ENCODE peak calls at places on chromosome 17, in six cellular contexts. One of them, this sample, is unnamed.

GRCh38 chr17:75848523-75849303 is 4.5 kb upstream of the UNC13D start:
- DNase-seq in H9: peak; percentile 90
- DNase-seq in CD8-positive, alpha-beta T cell: peak; percentile 86
- DNase-seq in lung: peak; percentile 82
- DNase-seq in upper lobe of left lung: peak; percentile 81
- DNase-seq in CD8-positive, alpha-beta memory T cell: peak; percentile 68
- DNase-seq in this sample: peak; percentile 62

GRCh38 chr17:83109793-83110645 is 30.6 kb downstream of the METRNL start:
- DNase-seq in lung: peak; percentile 93
- DNase-seq in CD8-positive, alpha-beta memory T cell: no peak
- DNase-seq in H9: no peak
- DNase-seq in upper lobe of left lung: peak; percentile 93
- DNase-seq in CD8-positive, alpha-beta T cell: no peak
- DNase-seq in this sample: no peak

GRCh38 chr17:57518587-57519118 is 226.4 kb downstream of the CCDC182 start:
- DNase-seq in CD8-positive, alpha-beta memory T cell: no peak
- DNase-seq in CD8-positive, alpha-beta T cell: no peak
- DNase-seq in lung: no peak
- DNase-seq in H9: no peak
- DNase-seq in upper lobe of left lung: peak; percentile 30
- DNase-seq in this sample: no peak

GRCh38 chr17:38748329-38749221 is at the start of gene PCGF2:
- DNase-seq in CD8-positive, alpha-beta memory T cell: no peak
- DNase-seq in lung: peak; percentile 91
- DNase-seq in CD8-positive, alpha-beta T cell: no peak
- DNase-seq in upper lobe of left lung: peak; percentile 91
- DNase-seq in H9: peak; percentile 98
- DNase-seq in this sample: no peak

GRCh38 chr17:59357219-59357699 is 25.8 kb downstream of the YPEL2 start:
- DNase-seq in CD8-positive, alpha-beta T cell: no peak
- DNase-seq in upper lobe of left lung: no peak
- DNase-seq in H9: no peak
- DNase-seq in CD8-positive, alpha-beta memory T cell: no peak
- DNase-seq in lung: no peak
- DNase-seq in this sample: no peak

GRCh38 chr17:10021239-10021638 is 116.2 kb upstream of the RCVRN start:
- DNase-seq in H9: no peak
- DNase-seq in lung: peak; percentile 59
- DNase-seq in CD8-positive, alpha-beta memory T cell: no peak
- DNase-seq in upper lobe of left lung: peak; percentile 80
- DNase-seq in CD8-positive, alpha-beta T cell: no peak
- DNase-seq in this sample: no peak

GRCh38 chr17:58527949-58528348 is 13.5 kb upstream of the MTMR4 start:
- DNase-seq in CD8-positive, alpha-beta T cell: no peak
- DNase-seq in CD8-positive, alpha-beta memory T cell: no peak
- DNase-seq in H9: no peak
- DNase-seq in upper lobe of left lung: no peak
- DNase-seq in lung: no peak
- DNase-seq in this sample: no peak

GRCh38 chr17:42266918-42267766 is 9.0 kb downstream of the STAT5B start:
- DNase-seq in H9: no peak
- DNase-seq in upper lobe of left lung: peak; percentile 49
- DNase-seq in CD8-positive, alpha-beta T cell: no peak
- DNase-seq in lung: no peak
- DNase-seq in CD8-positive, alpha-beta memory T cell: peak; percentile 47
- DNase-seq in this sample: no peak

GRCh38 chr17:6421700-6422604 is 13.0 kb downstream of the AIPL1 start:
- DNase-seq in CD8-positive, alpha-beta memory T cell: peak; percentile 49
- DNase-seq in H9: peak; percentile 95
- DNase-seq in lung: peak; percentile 78
- DNase-seq in upper lobe of left lung: peak; percentile 74
- DNase-seq in CD8-positive, alpha-beta T cell: peak; percentile 83
- DNase-seq in this sample: peak; percentile 52

GRCh38 chr17:15928286-15928785 is 16.6 kb upstream of the ADORA2B start:
- DNase-seq in upper lobe of left lung: no peak
- DNase-seq in lung: no peak
- DNase-seq in CD8-positive, alpha-beta T cell: no peak
- DNase-seq in H9: no peak
- DNase-seq in CD8-positive, alpha-beta memory T cell: no peak
- DNase-seq in this sample: no peak

GRCh38 chr17:67180275-67180674 is 64.7 kb downstream of the HELZ start:
- DNase-seq in CD8-positive, alpha-beta memory T cell: no peak
- DNase-seq in H9: no peak
- DNase-seq in CD8-positive, alpha-beta T cell: no peak
- DNase-seq in lung: no peak
- DNase-seq in upper lobe of left lung: no peak
- DNase-seq in this sample: no peak

GRCh38 chr17:16419929-16420271 is 4.5 kb downstream of the TRPV2 start:
- DNase-seq in CD8-positive, alpha-beta memory T cell: no peak
- DNase-seq in upper lobe of left lung: no peak
- DNase-seq in H9: no peak
- DNase-seq in lung: no peak
- DNase-seq in CD8-positive, alpha-beta T cell: peak; percentile 60
- DNase-seq in this sample: no peak

GRCh38 chr17:57313276-57313835 is 57.0 kb downstream of the MSI2 start:
- DNase-seq in CD8-positive, alpha-beta T cell: no peak
- DNase-seq in upper lobe of left lung: no peak
- DNase-seq in CD8-positive, alpha-beta memory T cell: no peak
- DNase-seq in lung: no peak
- DNase-seq in H9: no peak
- DNase-seq in this sample: no peak

GRCh38 chr17:29133146-29133713 is 47.0 kb downstream of the MYO18A start:
- DNase-seq in upper lobe of left lung: no peak
- DNase-seq in H9: peak; percentile 73
- DNase-seq in CD8-positive, alpha-beta T cell: no peak
- DNase-seq in CD8-positive, alpha-beta memory T cell: no peak
- DNase-seq in lung: no peak
- DNase-seq in this sample: no peak

GRCh38 chr17:72878975-72879660 is 213.4 kb downstream of the SLC39A11 start:
- DNase-seq in upper lobe of left lung: no peak
- DNase-seq in H9: no peak
- DNase-seq in CD8-positive, alpha-beta memory T cell: no peak
- DNase-seq in CD8-positive, alpha-beta T cell: no peak
- DNase-seq in lung: no peak
- DNase-seq in this sample: no peak
- H3K9me3 ChIP-seq in upper lobe of left lung: peaks cover 37% of the 10 kb centered on the region
- H3K9me3 ChIP-seq in H9: no peaks in the 10 kb centered on the region
- H3K9me3 ChIP-seq in CD8-positive, alpha-beta memory T cell: peaks cover 12% of the 10 kb centered on the region
- H3K9me3 ChIP-seq in CD8-positive, alpha-beta T cell: no peaks in the 10 kb centered on the region
- H3K9me3 ChIP-seq in lung: peaks cover 2% of the 10 kb centered on the region
- H3K9me3 ChIP-seq in this sample: no peaks in the 10 kb centered on the region

GRCh38 chr17:34979153-34979552 is 1.2 kb upstream of the LIG3 start:
- DNase-seq in lung: no peak
- DNase-seq in H9: no peak
- DNase-seq in CD8-positive, alpha-beta memory T cell: no peak
- DNase-seq in upper lobe of left lung: no peak
- DNase-seq in CD8-positive, alpha-beta T cell: no peak
- DNase-seq in this sample: no peak
- H3K9me3 ChIP-seq in lung: no peaks in the 10 kb centered on the region
- H3K9me3 ChIP-seq in H9: no peaks in the 10 kb centered on the region
- H3K9me3 ChIP-seq in CD8-positive, alpha-beta memory T cell: no peaks in the 10 kb centered on the region
- H3K9me3 ChIP-seq in upper lobe of left lung: no peaks in the 10 kb centered on the region
- H3K9me3 ChIP-seq in CD8-positive, alpha-beta T cell: no peaks in the 10 kb centered on the region
- H3K9me3 ChIP-seq in this sample: no peaks in the 10 kb centered on the region

GRCh38 chr17:48563867-48564199 is 14.3 kb downstream of the HOXB4 start:
- DNase-seq in H9: no peak
- DNase-seq in upper lobe of left lung: no peak
- DNase-seq in CD8-positive, alpha-beta T cell: no peak
- DNase-seq in lung: no peak
- DNase-seq in CD8-positive, alpha-beta memory T cell: no peak
- DNase-seq in this sample: no peak
- H3K9me3 ChIP-seq in H9: no peaks in the 10 kb centered on the region
- H3K9me3 ChIP-seq in upper lobe of left lung: no peaks in the 10 kb centered on the region
- H3K9me3 ChIP-seq in CD8-positive, alpha-beta T cell: no peaks in the 10 kb centered on the region
- H3K9me3 ChIP-seq in lung: no peaks in the 10 kb centered on the region
- H3K9me3 ChIP-seq in CD8-positive, alpha-beta memory T cell: no peaks in the 10 kb centered on the region
- H3K9me3 ChIP-seq in this sample: no peaks in the 10 kb centered on the region

GRCh38 chr17:35489944-35490343 is 41.4 kb upstream of the SLFN13 start:
- DNase-seq in CD8-positive, alpha-beta memory T cell: no peak
- DNase-seq in H9: no peak
- DNase-seq in CD8-positive, alpha-beta T cell: no peak
- DNase-seq in upper lobe of left lung: no peak
- DNase-seq in lung: no peak
- DNase-seq in this sample: no peak
- H3K9me3 ChIP-seq in CD8-positive, alpha-beta memory T cell: no peaks in the 10 kb centered on the region
- H3K9me3 ChIP-seq in H9: no peaks in the 10 kb centered on the region
- H3K9me3 ChIP-seq in CD8-positive, alpha-beta T cell: no peaks in the 10 kb centered on the region
- H3K9me3 ChIP-seq in upper lobe of left lung: no peaks in the 10 kb centered on the region
- H3K9me3 ChIP-seq in lung: no peaks in the 10 kb centered on the region
- H3K9me3 ChIP-seq in this sample: no peaks in the 10 kb centered on the region

GRCh38 chr17:78802459-78802858 is 20.4 kb upstream of the CYTH1 start:
- DNase-seq in lung: no peak
- DNase-seq in upper lobe of left lung: no peak
- DNase-seq in H9: no peak
- DNase-seq in CD8-positive, alpha-beta T cell: no peak
- DNase-seq in CD8-positive, alpha-beta memory T cell: no peak
- DNase-seq in this sample: no peak
- H3K9me3 ChIP-seq in lung: no peaks in the 10 kb centered on the region
- H3K9me3 ChIP-seq in upper lobe of left lung: no peaks in the 10 kb centered on the region
- H3K9me3 ChIP-seq in H9: no peaks in the 10 kb centered on the region
- H3K9me3 ChIP-seq in CD8-positive, alpha-beta T cell: no peaks in the 10 kb centered on the region
- H3K9me3 ChIP-seq in CD8-positive, alpha-beta memory T cell: no peaks in the 10 kb centered on the region
- H3K9me3 ChIP-seq in this sample: no peaks in the 10 kb centered on the region

DNA sequence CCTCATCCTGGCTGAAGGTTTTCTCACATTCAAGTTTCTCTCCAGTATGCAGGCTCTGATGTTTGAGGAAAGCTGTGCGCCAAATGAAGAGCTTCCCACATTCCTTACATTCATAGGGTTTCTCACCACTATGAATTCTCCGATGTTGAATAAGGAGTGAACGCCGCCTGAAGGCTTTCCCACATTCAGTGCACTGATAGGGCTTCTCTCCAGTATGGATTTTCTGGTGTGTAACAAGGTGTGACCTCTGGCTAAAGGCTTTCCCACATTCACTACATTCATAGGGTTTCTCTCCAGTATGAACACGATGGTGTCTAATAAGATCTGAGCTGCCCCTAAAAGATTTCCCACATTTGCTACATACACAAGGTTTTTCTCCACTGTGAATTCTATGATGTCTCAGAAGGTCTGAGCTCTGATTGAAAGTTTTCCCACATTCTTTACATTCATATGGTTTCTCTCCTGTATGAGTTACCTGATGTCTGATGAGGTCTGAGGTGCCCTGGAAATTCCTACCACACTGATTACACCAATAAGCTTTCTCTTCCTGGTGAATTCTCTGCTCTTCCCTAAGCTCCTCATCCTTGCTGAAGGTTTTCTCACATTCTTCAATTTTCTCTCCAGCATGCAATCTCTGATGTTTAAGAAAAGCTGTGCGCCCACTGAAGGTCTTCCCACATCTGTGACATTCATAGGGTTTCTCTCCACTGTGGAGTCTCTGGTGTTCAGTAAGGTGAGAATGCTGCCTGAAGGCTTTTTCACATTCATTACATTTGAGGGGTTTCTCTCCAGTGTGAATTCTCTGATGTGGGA is 8.9 kb downstream of the ZNF594 start:
- DNase-seq in CD8-positive, alpha-beta memory T cell: no peak
- DNase-seq in lung: no peak
- DNase-seq in upper lobe of left lung: no peak
- DNase-seq in H9: no peak
- DNase-seq in CD8-positive, alpha-beta T cell: no peak
- DNase-seq in this sample: no peak
- H3K9me3 ChIP-seq in CD8-positive, alpha-beta memory T cell: peaks cover 73% of the 10 kb centered on the region
- H3K9me3 ChIP-seq in lung: peaks cover 38% of the 10 kb centered on the region
- H3K9me3 ChIP-seq in upper lobe of left lung: peaks cover 100% of the 10 kb centered on the region
- H3K9me3 ChIP-seq in H9: peaks cover 89% of the 10 kb centered on the region
- H3K9me3 ChIP-seq in CD8-positive, alpha-beta T cell: peaks cover 41% of the 10 kb centered on the region
- H3K9me3 ChIP-seq in this sample: peaks cover 38% of the 10 kb centered on the region

GRCh38 chr17:21815352-21816063 is 123.2 kb downstream of the KCNJ18 start:
- DNase-seq in CD8-positive, alpha-beta T cell: no peak
- DNase-seq in lung: no peak
- DNase-seq in upper lobe of left lung: no peak
- DNase-seq in H9: no peak
- DNase-seq in CD8-positive, alpha-beta memory T cell: no peak
- DNase-seq in this sample: no peak

GRCh38 chr17:21817791-21818364 is 125.6 kb downstream of the KCNJ18 start:
- DNase-seq in lung: no peak
- DNase-seq in CD8-positive, alpha-beta T cell: no peak
- DNase-seq in upper lobe of left lung: no peak
- DNase-seq in H9: no peak
- DNase-seq in CD8-positive, alpha-beta memory T cell: no peak
- DNase-seq in this sample: no peak

GRCh38 chr17:21814776-21815175 is 122.5 kb downstream of the KCNJ18 start:
- DNase-seq in upper lobe of left lung: peak; percentile 17
- DNase-seq in H9: no peak
- DNase-seq in CD8-positive, alpha-beta memory T cell: no peak
- DNase-seq in CD8-positive, alpha-beta T cell: no peak
- DNase-seq in lung: no peak
- DNase-seq in this sample: no peak

GRCh38 chr17:21816592-21817567 is 124.6 kb downstream of the KCNJ18 start:
- DNase-seq in H9: no peak
- DNase-seq in upper lobe of left lung: no peak
- DNase-seq in CD8-positive, alpha-beta T cell: no peak
- DNase-seq in CD8-positive, alpha-beta memory T cell: no peak
- DNase-seq in lung: no peak
- DNase-seq in this sample: no peak
- H3K9me3 ChIP-seq in H9: peaks cover 76% of the 10 kb centered on the region
- H3K9me3 ChIP-seq in upper lobe of left lung: peaks cover 7% of the 10 kb centered on the region
- H3K9me3 ChIP-seq in CD8-positive, alpha-beta T cell: no peaks in the 10 kb centered on the region
- H3K9me3 ChIP-seq in CD8-positive, alpha-beta memory T cell: no peaks in the 10 kb centered on the region
- H3K9me3 ChIP-seq in lung: no peaks in the 10 kb centered on the region
- H3K9me3 ChIP-seq in this sample: peaks cover 4% of the 10 kb centered on the region

This sample was measured in T-helper 17 cell.